ENCODE peak calls at places on chromosomes 13 and 19, in six cellular contexts. I is heart right ventricle, L is glutamatergic neuron, N is breast epithelium, M is H1, H is colonic mucosa. G is an unnamed sample.

GRCh38 chr13:44903596-44903995 is 85.7 kb downstream of the NUFIP1 start:
- DNase-seq in I (peak), L (no peak), N (no peak), M (no peak), H (peak), G (no peak)

GRCh38 chr13:110528371-110528770 is 33.2 kb downstream of the RAB20 start:
- DNase-seq in I (no peak), L (no peak), N (no peak), M (no peak), H (no peak), G (no peak)

GRCh38 chr19:10120538-10121198 is 969 bp upstream of the EIF3G start:
- DNase-seq in I (no peak), L (no peak), N (no peak), M (no peak), H (no peak), G (no peak)

GRCh38 chr13:94433055-94433947 is 46.2 kb downstream of the DCT start:
- DNase-seq in I (peak), L (no peak), N (no peak), M (peak), H (no peak), G (no peak)

GRCh38 chr13:102800145-102801041 is 1.5 kb downstream of the BIVM start:
- DNase-seq in I (peak), L (peak), N (peak), M (peak), H (peak), G (peak)

GRCh38 chr13:62919491-62919890 is 1503.8 kb upstream of the PCDH20 start:
- DNase-seq in I (no peak), L (no peak), N (no peak), M (no peak), H (no peak), G (no peak)

GRCh38 chr19:48629599-48630288 is 7.4 kb downstream of the DBP start:
- DNase-seq in I (peak), L (peak), N (no peak), M (peak), H (peak), G (no peak)

GRCh38 chr19:16325161-16325527 is 518 bp downstream of the KLF2 start:
- DNase-seq in I (peak), L (peak), N (no peak), M (peak), H (peak), G (no peak)

GRCh38 chr13:41973247-41973741 is 12.4 kb upstream of the VWA8 start:
- DNase-seq in I (no peak), L (no peak), N (no peak), M (peak), H (no peak), G (no peak)

GRCh38 chr19:16216744-16217670 is 19.3 kb downstream of the AP1M1 start:
- DNase-seq in I (no peak), L (no peak), N (no peak), M (no peak), H (no peak), G (no peak)

GRCh38 chr19:55165952-55166529 is 372 bp downstream of the DNAAF3 start:
- DNase-seq in I (peak), L (peak), N (no peak), M (peak), H (peak), G (no peak)

GRCh38 chr13:95050800-95051620 is 250.2 kb downstream of the ABCC4 start:
- DNase-seq in I (no peak), L (no peak), N (no peak), M (no peak), H (no peak), G (no peak)

GRCh38 chr19:2883686-2884439 is 16.7 kb downstream of the ZNF556 start:
- DNase-seq in I (no peak), L (no peak), N (no peak), M (no peak), H (no peak), G (no peak)

GRCh38 chr19:46042252-46042883 is 1.6 kb upstream of the IGFL4 start:
- DNase-seq in I (no peak), L (no peak), N (no peak), M (no peak), H (no peak), G (no peak)

GRCh38 chr19:45947926-45948325 is 25.7 kb downstream of the NOVA2 start:
- DNase-seq in I (no peak), L (no peak), N (no peak), M (no peak), H (no peak), G (no peak)

GRCh38 chr13:40060318-40061007 is 405.0 kb downstream of the COG6 start:
- DNase-seq in I (peak), L (no peak), N (no peak), M (no peak), H (no peak), G (no peak)

GRCh38 chr13:98930014-98930625 is 47.7 kb downstream of the DOCK9 start:
- DNase-seq in I (no peak), L (no peak), N (no peak), M (no peak), H (no peak), G (no peak)

GRCh38 chr19:17865364-17866311 is 5.9 kb downstream of the RPL18A start:
- DNase-seq in I (no peak), L (no peak), N (no peak), M (peak), H (peak), G (no peak)

GRCh38 chr19:10318807-10319426 is 3.1 kb upstream of the FDX2 start:
- DNase-seq in I (no peak), L (no peak), N (no peak), M (no peak), H (no peak), G (no peak)

GRCh38 chr13:100808848-100809247 is 134.3 kb upstream of the TMTC4 start:
- DNase-seq in I (no peak), L (no peak), N (no peak), M (no peak), H (no peak), G (no peak)

GRCh38 chr13:28636078-28636477 is 22.9 kb upstream of the POMP start:
- DNase-seq in I (no peak), L (no peak), N (no peak), M (no peak), H (no peak), G (no peak)

GRCh38 chr19:3094638-3095374 is 644 bp downstream of the GNA11 start:
- DNase-seq in I (no peak), L (no peak), N (no peak), M (no peak), H (no peak), G (peak)

GRCh38 chr19:34879563-34879962 is 47.1 kb upstream of the ZNF30 start:
- DNase-seq in I (no peak), L (no peak), N (no peak), M (no peak), H (no peak), G (no peak)

GRCh38 chr19:17475541-17476115 is 5.3 kb downstream of the SLC27A1 start:
- DNase-seq in I (peak), L (no peak), N (peak), M (no peak), H (no peak), G (no peak)

GRCh38 chr19:13132471-13133166 is 14.6 kb downstream of the NACC1 start:
- DNase-seq in I (no peak), L (no peak), N (no peak), M (no peak), H (no peak), G (no peak)

GRCh38 chr13:51255556-51255955 is 33.4 kb downstream of the FAM124A start:
- DNase-seq in I (no peak), L (no peak), N (no peak), M (peak), H (no peak), G (no peak)

GRCh38 chr19:49553451-49554271 is 25.9 kb downstream of the RCN3 start:
- DNase-seq in I (no peak), L (no peak), N (no peak), M (no peak), H (peak), G (no peak)

GRCh38 chr19:15623711-15624318 is 8.8 kb downstream of the CYP4F8 start:
- DNase-seq in I (no peak), L (no peak), N (no peak), M (no peak), H (no peak), G (no peak)

GRCh38 chr13:112961457-112962369 is 7.3 kb upstream of the MCF2L start:
- DNase-seq in I (no peak), L (no peak), N (peak), M (no peak), H (no peak), G (no peak)

GRCh38 chr13:110676057-110676510 is 29.8 kb downstream of the CARS2 start:
- DNase-seq in I (no peak), L (no peak), N (no peak), M (no peak), H (no peak), G (no peak)

GRCh38 chr19:45119582-45119981 is 26.6 kb downstream of the PPP1R37 start:
- DNase-seq in I (no peak), L (no peak), N (no peak), M (no peak), H (peak), G (no peak)

GRCh38 chr19:35797663-35798062 is 15.0 kb downstream of the PRODH2 start:
- DNase-seq in I (no peak), L (no peak), N (no peak), M (peak), H (no peak), G (no peak)

GRCh38 chr19:50167314-50167721 is 4.2 kb upstream of the IZUMO2 start:
- DNase-seq in I (no peak), L (peak), N (no peak), M (no peak), H (peak), G (no peak)

GRCh38 chr13:89925107-89925506 is 1422.4 kb upstream of the MIR17HG start:
- DNase-seq in I (no peak), L (peak), N (no peak), M (no peak), H (no peak), G (no peak)
- TF ChIP-seq CTCF in I (no peak), L (no peak), N (no peak), M (peak), H (no peak), G (no peak)

GRCh38 chr19:1105873-1106840 is 2.4 kb downstream of the GPX4 start:
- DNase-seq in I (no peak), L (no peak), N (no peak), M (no peak), H (peak), G (no peak)
- TF ChIP-seq CTCF in I (no peak), L (no peak), N (no peak), M (no peak), H (no peak), G (no peak)

DNA sequence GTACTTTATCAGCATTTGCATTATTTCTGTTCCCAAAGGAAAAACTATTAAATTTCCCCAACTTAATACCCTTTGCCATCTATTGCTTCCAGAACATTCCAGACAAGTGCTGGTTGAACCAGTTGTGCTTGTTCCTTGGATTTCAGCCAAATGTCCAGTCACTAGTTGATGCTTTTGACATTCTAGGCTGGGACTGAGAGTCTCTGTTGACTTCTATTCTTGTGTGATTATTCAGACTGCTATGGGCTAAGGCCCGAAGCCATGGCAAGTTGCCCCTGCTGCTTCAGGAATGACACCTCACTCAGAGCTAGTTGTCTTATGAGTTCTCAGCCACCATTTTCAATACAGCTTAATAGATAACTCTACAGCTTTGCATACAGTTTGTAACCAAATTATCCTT is 458.1 kb upstream of the ARGLU1 start:
- DNase-seq in I (peak), L (no peak), N (peak), M (no peak), H (no peak), G (no peak)
- TF ChIP-seq CTCF in I (no peak), L (no peak), N (no peak), M (no peak), H (no peak), G (no peak)

GRCh38 chr19:1177322-1178114 is 3.5 kb upstream of the SBNO2 start:
- DNase-seq in I (no peak), L (no peak), N (no peak), M (no peak), H (no peak), G (no peak)
- TF ChIP-seq CTCF in I (no peak), L (no peak), N (no peak), M (peak), H (no peak), G (no peak)

GRCh38 chr13:27081893-27082292 is 89.7 kb downstream of the USP12 start:
- DNase-seq in I (no peak), L (no peak), N (no peak), M (no peak), H (no peak), G (no peak)

GRCh38 chr13:27083183-27083582 is 88.4 kb downstream of the USP12 start:
- DNase-seq in I (no peak), L (no peak), N (no peak), M (no peak), H (no peak), G (no peak)

GRCh38 chr13:27082325-27082724 is 89.3 kb downstream of the USP12 start:
- DNase-seq in I (no peak), L (no peak), N (no peak), M (no peak), H (no peak), G (no peak)

GRCh38 chr13:27079421-27079958 is 92.1 kb downstream of the USP12 start:
- DNase-seq in I (no peak), L (no peak), N (no peak), M (no peak), H (no peak), G (no peak)

DNA sequence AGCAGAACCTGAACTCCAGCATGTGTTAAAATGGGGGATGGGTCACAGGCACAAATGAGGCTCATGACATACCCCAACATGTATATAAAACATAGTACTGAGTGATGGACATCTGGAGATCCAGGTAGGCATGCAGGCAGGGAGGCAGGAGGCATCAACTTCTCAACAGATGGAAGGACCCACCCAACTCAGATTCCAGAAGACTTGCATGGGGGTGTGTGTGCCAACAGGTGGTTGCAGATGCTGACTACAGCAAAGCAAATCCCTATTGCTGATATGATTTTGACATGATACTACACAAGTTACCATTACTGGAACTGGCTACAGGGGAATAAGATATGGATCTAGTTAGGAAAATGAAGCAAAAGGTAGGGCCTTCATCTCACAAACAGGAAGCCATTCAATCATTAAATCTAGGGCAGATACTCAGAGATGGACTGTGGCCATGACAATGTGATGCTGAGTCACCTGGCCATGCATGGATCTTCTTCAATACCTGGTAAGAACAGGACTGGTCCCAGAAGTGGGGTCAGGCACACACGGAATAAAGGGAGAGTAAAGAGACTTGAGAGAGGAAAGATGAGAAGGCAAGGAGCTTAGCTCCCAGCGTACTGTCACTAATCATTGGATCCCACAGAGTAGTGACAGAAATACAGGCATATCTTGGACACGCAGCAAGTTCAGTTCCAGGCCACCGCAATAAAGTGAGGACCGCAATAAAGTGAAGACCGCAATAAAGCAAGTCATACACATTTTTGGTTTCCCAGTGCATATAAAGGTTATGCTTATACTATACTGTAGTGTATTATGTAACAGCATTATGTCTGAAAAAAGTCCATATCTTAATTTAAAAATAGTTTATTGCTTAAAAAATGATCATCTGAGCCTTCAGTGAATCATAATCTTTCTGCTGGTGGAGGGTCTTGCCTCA is 91.3 kb downstream of the USP12 start:
- DNase-seq in I (no peak), L (no peak), N (no peak), M (no peak), H (no peak), G (no peak)
- TF ChIP-seq CTCF in I (no peak), L (no peak), N (no peak), M (no peak), H (no peak), G (no peak)

GRCh38 chr19:43331435-43332010 is 22.0 kb upstream of the CD177 start:
- DNase-seq in I (no peak), L (no peak), N (no peak), M (no peak), H (no peak), G (no peak)
- TF ChIP-seq CTCF in I (no peak), L (no peak), N (no peak), M (no peak), H (no peak), G (no peak)

GRCh38 chr13:26482451-26483197 is 74.9 kb upstream of the WASF3 start:
- DNase-seq in I (no peak), L (peak), N (peak), M (peak), H (peak), G (peak)
- TF ChIP-seq CTCF in I (peak), L (peak), N (peak), M (peak), H (peak), G (peak)

G was measured in mesothelial cell of epicardium.